ENCODE peak calls at places on chromosomes 3 and 15, in four cellular contexts. R, V, F and O are unnamed samples.

GRCh38 chr15:89587955-89588354 is 12.7 kb downstream of the TICRR start:
- DNase-seq in R (no peak), V (no peak), F (peak; percentile 55), O (no peak)

GRCh38 chr3:95235916-95236315 is 1173.1 kb downstream of the NSUN3 start:
- DNase-seq in R (no peak), V (no peak), F (no peak), O (no peak)

GRCh38 chr15:83292317-83292716 is 7.9 kb upstream of the BNC1 start:
- DNase-seq in R (no peak), V (no peak), F (no peak), O (no peak)

GRCh38 chr3:102193255-102193654 is 241.6 kb upstream of the ZPLD1 start:
- DNase-seq in R (no peak), V (no peak), F (no peak), O (no peak)

GRCh38 chr3:47741925-47742324 is 39.8 kb downstream of the SMARCC1 start:
- DNase-seq in R (no peak), V (no peak), F (no peak), O (no peak)

GRCh38 chr3:25465266-25465860 is 37.3 kb downstream of the RARB start:
- DNase-seq in R (no peak), V (no peak), F (no peak), O (no peak)

GRCh38 chr15:57565326-57565725 is 26.4 kb upstream of the MYZAP start:
- DNase-seq in R (no peak), V (no peak), F (peak; percentile 51), O (no peak)

GRCh38 chr15:89387140-89387903 is 52.7 kb upstream of the POLG start:
- DNase-seq in R (no peak), V (no peak), F (no peak), O (no peak)

GRCh38 chr3:116103868-116104530 is 341.3 kb downstream of the LSAMP start:
- DNase-seq in R (no peak), V (no peak), F (no peak), O (no peak)

GRCh38 chr15:70289191-70289955 is 191.7 kb upstream of the TLE3 start:
- DNase-seq in R (no peak), V (no peak), F (peak; percentile 65), O (no peak)

GRCh38 chr3:130093741-130094391 is 12.2 kb downstream of the ALG1L2 start:
- DNase-seq in R (no peak), V (no peak), F (no peak), O (no peak)

GRCh38 chr3:101065962-101066361 is 72.7 kb upstream of the ABI3BP start:
- DNase-seq in R (no peak), V (no peak), F (peak; percentile 92), O (no peak)

GRCh38 chr3:17431004-17431403 is 311.4 kb downstream of the TBC1D5 start:
- DNase-seq in R (no peak), V (no peak), F (peak; percentile 56), O (no peak)